ENCODE peak calls at places on chromosome 20, in six cellular contexts. L is cardiac fibroblast, C is A673, N is AG10803, O is fibroblast of pulmonary artery, E is uterus. T is an unnamed sample.

GRCh38 chr20:45436732-45437485 is 21.0 kb downstream of the PIGT start:
- DNase-seq in C (peak; percentile 90), N (peak; percentile 81), O (peak; percentile 85), E (peak; percentile 91), L (peak; percentile 86), T (peak; percentile 63)

GRCh38 chr20:15976047-15976731 is 597.1 kb downstream of the KIF16B start:
- DNase-seq in C (no peak), N (no peak), E (no peak), L (no peak), O (no peak), T (no peak)

GRCh38 chr20:64110411-64111068 is 3.2 kb upstream of the NPBWR2 start:
- DNase-seq in N (no peak), O (no peak), C (no peak), E (no peak), L (no peak), T (no peak)

GRCh38 chr20:63215101-63216040 is 560 bp downstream of the YTHDF1 start:
- DNase-seq in E (no peak), O (peak; percentile 61), C (peak; percentile 29), L (peak; percentile 65), N (peak; percentile 47), T (no peak)

GRCh38 chr20:25149986-25150385 is 45.5 kb upstream of the ENTPD6 start:
- DNase-seq in L (no peak), O (no peak), N (no peak), C (no peak), E (no peak), T (no peak)

GRCh38 chr20:561437-562231 is 18.0 kb upstream of the CSNK2A1 start:
- DNase-seq in O (peak; percentile 78), L (peak; percentile 77), N (peak; percentile 59), E (no peak), C (peak; percentile 80), T (peak; percentile 73)

GRCh38 chr20:25579081-25579770 is 6.1 kb downstream of the NINL start:
- DNase-seq in N (no peak), O (no peak), C (no peak), L (no peak), E (no peak), T (no peak)

GRCh38 chr20:23037017-23037481 is 1.9 kb downstream of the SSTR4 start:
- DNase-seq in N (no peak), E (no peak), L (no peak), O (no peak), C (no peak), T (no peak)

GRCh38 chr20:57964011-57964862 is 254.4 kb upstream of the PMEPA1 start:
- DNase-seq in C (no peak), N (peak; percentile 34), E (no peak), O (no peak), L (no peak), T (no peak)

GRCh38 chr20:6739406-6739805 is 28.1 kb upstream of the BMP2 start:
- DNase-seq in E (no peak), O (no peak), L (no peak), N (no peak), C (no peak), T (no peak)

GRCh38 chr20:61924211-61924857 is 141.3 kb downstream of the TAF4 start:
- DNase-seq in C (no peak), E (no peak), N (no peak), L (no peak), O (no peak), T (no peak)

GRCh38 chr20:63625771-63626423 is 1.0 kb downstream of the GMEB2 start:
- DNase-seq in L (peak; percentile 25), O (peak; percentile 24), E (no peak), C (peak; percentile 48), N (peak; percentile 23), T (no peak)

GRCh38 chr20:63121749-63122405 is 94.1 kb downstream of the YTHDF1 start:
- DNase-seq in O (no peak), E (no peak), C (no peak), L (no peak), N (no peak), T (no peak)

GRCh38 chr20:4427936-4428581 is 293.6 kb upstream of the PRND start:
- DNase-seq in L (no peak), C (no peak), O (no peak), E (no peak), N (peak; percentile 26), T (no peak)
- H3K4me3 ChIP-seq in L (no peak overlapping the region), C (no peak overlapping the region), O (no peak overlapping the region), E (no peak overlapping the region), N (no peak overlapping the region), T (no peak overlapping the region)

DNA sequence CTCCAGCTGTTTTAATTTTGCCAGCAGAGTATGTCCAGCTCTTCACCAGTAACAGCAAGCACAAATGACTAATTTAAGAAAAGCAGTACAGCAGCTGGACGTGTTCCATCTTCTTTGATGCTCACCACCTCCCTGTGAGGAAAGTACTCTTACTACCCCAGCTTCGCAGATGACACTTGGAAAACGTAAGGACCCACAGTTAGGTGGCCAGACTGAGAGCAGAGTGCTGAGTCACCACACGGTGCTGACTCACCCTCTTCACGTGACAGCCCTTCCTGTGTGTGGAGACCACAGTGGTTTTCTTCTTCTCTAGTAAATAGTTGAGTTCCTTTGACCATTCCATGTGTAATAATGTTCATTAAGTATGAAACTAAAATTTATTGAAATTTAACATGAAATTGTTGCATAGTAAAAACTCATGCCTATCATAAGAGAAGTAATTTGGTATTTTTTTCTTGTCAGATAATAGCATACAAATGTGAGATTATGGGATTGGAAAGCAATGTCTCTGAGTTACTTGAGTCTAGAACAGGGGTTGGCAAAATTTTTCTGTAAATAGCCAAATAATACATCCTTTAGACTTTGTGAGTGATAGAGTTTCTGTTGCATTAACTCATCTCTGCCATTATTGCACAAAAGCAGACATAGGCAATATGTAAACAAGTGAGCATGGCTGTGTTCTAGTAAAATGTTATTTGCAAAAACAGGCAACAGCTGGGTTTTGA is 76.6 kb downstream of the SLX4IP start:
- DNase-seq in N (peak; percentile 95), C (peak; percentile 92), E (peak; percentile 90), O (peak; percentile 97), L (peak; percentile 98), T (peak; percentile 87)
- H3K4me3 ChIP-seq in N (peak overlapping the region; percentile 18), C (no peak overlapping the region), E (no peak overlapping the region), O (peak overlapping the region; percentile 28), L (no peak overlapping the region), T (peak overlapping the region; percentile 25)

GRCh38 chr20:51347871-51348270 is 194.6 kb downstream of the NFATC2 start:
- DNase-seq in N (no peak), L (no peak), E (no peak), O (no peak), C (no peak), T (no peak)
- H3K4me3 ChIP-seq in N (no peak overlapping the region), L (no peak overlapping the region), E (no peak overlapping the region), O (no peak overlapping the region), C (no peak overlapping the region), T (no peak overlapping the region)

DNA sequence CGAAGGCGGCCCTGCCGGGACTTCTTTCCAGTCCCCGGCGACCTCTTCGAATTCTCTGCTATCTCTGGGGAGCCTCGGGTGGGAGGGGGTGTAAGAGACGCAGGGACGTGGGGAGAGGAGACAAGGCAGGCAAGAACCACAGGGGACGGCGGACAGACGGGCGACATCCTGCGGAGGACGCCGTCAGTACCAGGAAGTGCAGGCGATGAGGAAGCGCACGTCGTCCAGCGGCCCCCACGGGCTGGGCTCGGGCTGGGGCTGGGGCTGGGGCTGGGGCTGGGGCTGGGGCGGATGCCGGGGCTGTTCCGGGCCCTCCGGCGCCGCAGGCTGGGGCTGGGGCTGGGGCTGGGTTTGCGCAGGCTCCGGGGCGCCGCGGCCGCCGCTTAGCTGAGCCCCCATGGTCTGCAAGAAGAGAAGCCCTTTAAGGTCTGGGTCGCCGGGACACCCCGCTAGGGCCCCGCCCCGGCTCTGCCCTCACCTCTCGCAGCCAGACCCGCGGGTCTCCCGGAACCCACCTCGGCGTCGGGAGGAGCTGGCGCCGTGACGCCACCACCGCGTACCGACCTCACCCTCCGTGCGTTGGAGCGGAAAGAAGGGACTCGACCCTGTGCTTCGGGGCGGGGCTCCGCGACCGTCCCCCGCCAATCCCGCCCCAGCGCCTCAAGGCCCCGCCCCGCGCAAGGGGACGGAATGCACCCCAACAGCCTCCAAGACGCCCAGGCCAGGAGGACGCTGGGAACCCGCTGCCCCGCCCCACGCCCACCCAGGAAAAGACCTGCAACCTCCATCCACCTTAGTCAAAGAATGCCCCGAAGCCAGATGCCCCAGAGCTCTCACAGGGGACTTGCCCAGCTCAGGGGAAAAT is at the start of gene MMP24OS:
- DNase-seq in N (peak; percentile 82), L (peak; percentile 82), E (peak; percentile 85), O (peak; percentile 89), C (peak; percentile 94), T (peak; percentile 66)
- H3K4me3 ChIP-seq in N (peak within 1 kb of the TSS; percentile 88), L (peak within 1 kb of the TSS; percentile 83), E (peak within 1 kb of the TSS; percentile 72), O (peak within 1 kb of the TSS; percentile 86), C (peak within 1 kb of the TSS; percentile 75), T (peak within 1 kb of the TSS; percentile 87)

DNA sequence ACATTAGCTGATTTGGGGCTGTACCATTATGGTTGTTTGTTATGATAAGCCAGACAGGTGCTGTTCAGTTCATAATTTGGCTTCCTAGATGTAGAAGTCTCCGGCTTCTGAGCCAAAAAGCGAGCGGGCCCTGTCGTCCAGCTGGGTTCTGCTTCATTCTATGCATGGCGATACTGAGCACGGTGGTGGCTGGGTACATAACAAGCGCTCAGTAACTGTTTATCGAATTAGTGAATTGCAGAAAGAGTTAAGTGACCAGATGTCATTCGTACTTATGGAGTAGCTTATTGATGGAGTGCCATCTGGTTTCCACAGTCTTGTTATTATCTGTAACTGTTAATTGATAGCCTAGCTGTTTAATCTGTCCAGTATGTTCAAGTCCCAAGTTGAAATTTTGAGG is 85.0 kb downstream of the DTD1 start:
- DNase-seq in L (no peak), E (no peak), O (no peak), C (no peak), N (no peak), T (no peak)
- H3K4me3 ChIP-seq in L (no peak overlapping the region), E (no peak overlapping the region), O (no peak overlapping the region), C (no peak overlapping the region), N (no peak overlapping the region), T (no peak overlapping the region)

GRCh38 chr20:54476336-54476928 is 1.0 kb downstream of the DOK5 start:
- DNase-seq in N (no peak), O (no peak), L (no peak), C (peak; percentile 42), E (no peak), T (no peak)

GRCh38 chr20:54474046-54474445 is 1.3 kb upstream of the DOK5 start:
- DNase-seq in L (no peak), E (no peak), N (no peak), C (no peak), O (no peak), T (no peak)

GRCh38 chr20:54477134-54477533 is 1.7 kb downstream of the DOK5 start:
- DNase-seq in O (no peak), C (peak; percentile 95), E (no peak), N (no peak), L (no peak), T (no peak)

GRCh38 chr20:54474866-54475265 is 527 bp upstream of the DOK5 start:
- DNase-seq in O (no peak), L (no peak), N (no peak), C (no peak), E (no peak), T (no peak)

GRCh38 chr20:54475334-54476287 is at the start of gene DOK5:
- DNase-seq in C (peak; percentile 52), E (peak; percentile 19), N (peak; percentile 18), O (peak; percentile 64), L (peak; percentile 38), T (no peak)
- H3K4me3 ChIP-seq in C (peak within 1 kb of the TSS; percentile 61), E (peak within 1 kb of the TSS; percentile 47), N (peak within 1 kb of the TSS; percentile 65), O (peak within 1 kb of the TSS; percentile 75), L (peak within 1 kb of the TSS; percentile 87), T (no peak within 1 kb of the TSS)

DNA sequence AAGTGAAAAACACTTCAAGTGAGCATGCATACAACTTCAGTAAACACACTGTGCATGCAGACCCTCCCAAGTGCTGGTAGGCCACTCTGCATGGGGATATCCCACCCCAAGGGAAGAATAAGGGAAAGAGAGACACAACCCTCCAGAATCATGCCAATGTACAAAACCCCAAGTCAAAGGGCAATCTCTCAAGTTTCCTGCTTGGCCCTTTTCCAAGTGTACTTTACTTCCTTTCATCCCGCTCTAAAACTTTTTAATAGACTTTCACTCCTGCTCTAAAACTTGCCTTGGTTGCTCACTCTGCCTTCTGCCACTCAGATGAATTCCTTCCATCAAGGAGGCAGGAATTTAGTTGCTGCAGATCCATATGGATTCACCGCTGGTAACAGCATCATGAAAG is 205.7 kb upstream of the PROKR2 start:
- DNase-seq in O (no peak), L (no peak), C (no peak), N (no peak), E (no peak), T (no peak)
- H3K4me3 ChIP-seq in O (no peak overlapping the region), L (no peak overlapping the region), C (no peak overlapping the region), N (no peak overlapping the region), E (no peak overlapping the region), T (no peak overlapping the region)

T was measured in HCT116.